ENCODE peak calls at places on chromosomes 5 and 9, in ten cellular contexts. K is GM12865; F is activated naive CD8-positive, alpha-beta T cell treated with anti-CD3 and anti-CD28 coated beads for 36 hours; R is fibroblast of the aortic adventitia; E is NCI-H446; M is M059J; L is brain microvascular endothelial cell; P is activated gamma-delta T cell; A is HuH-7.5; J is H1. Q is an unnamed sample.

GRCh38 chr5:140882591-140882899 is 621 bp downstream of the PCDHA13 start:
- DNase-seq in R (no peak), F (no peak), J (no peak), L (no peak), E (no peak), P (no peak), M (no peak), A (peak), K (no peak), Q (peak)

GRCh38 chr9:101375546-101375945 is 9.3 kb downstream of the BAAT start:
- DNase-seq in M (peak), P (no peak), L (no peak), E (no peak), K (no peak), R (no peak), A (no peak), J (no peak), F (no peak), Q (no peak)

GRCh38 chr5:124411089-124411488 is 335.4 kb downstream of the ZNF608 start:
- DNase-seq in M (no peak), L (no peak), E (no peak), J (no peak), A (no peak), K (peak), R (peak), P (no peak), F (no peak), Q (no peak)

GRCh38 chr5:91132552-91132951 is 250.6 kb downstream of the ARRDC3 start:
- DNase-seq in E (no peak), M (no peak), J (no peak), K (peak), A (no peak), P (no peak), L (no peak), R (no peak), F (no peak), Q (no peak)

GRCh38 chr5:132224721-132225120 is 2.9 kb downstream of the P4HA2 start:
- DNase-seq in E (no peak), L (no peak), F (no peak), R (no peak), M (peak), P (no peak), A (no peak), K (no peak), J (no peak), Q (no peak)

GRCh38 chr5:27316283-27316675 is 277.9 kb upstream of the CDH9 start:
- DNase-seq in E (no peak), L (peak), K (no peak), M (peak), A (no peak), R (peak), P (no peak), F (no peak), J (no peak), Q (no peak)

GRCh38 chr5:168263108-168263507 is 28.3 kb upstream of the WWC1 start:
- DNase-seq in L (no peak), J (no peak), E (no peak), F (no peak), A (no peak), M (no peak), K (no peak), R (no peak), P (no peak), Q (no peak)

GRCh38 chr9:113511047-113511521 is 47.6 kb downstream of the RGS3 start:
- DNase-seq in J (no peak), K (no peak), P (no peak), R (no peak), L (no peak), F (no peak), A (no peak), M (peak), E (no peak), Q (no peak)

GRCh38 chr5:111461261-111461671 is 51.1 kb downstream of the STARD4 start:
- DNase-seq in R (peak), M (peak), L (peak), J (peak), P (no peak), E (no peak), F (no peak), K (no peak), A (peak), Q (peak)

GRCh38 chr9:107024193-107024592 is 161.2 kb downstream of the ZNF462 start:
- DNase-seq in E (no peak), A (no peak), R (no peak), K (peak), P (no peak), M (peak), L (no peak), F (no peak), J (no peak), Q (no peak)

GRCh38 chr5:179246227-179246626 is 99.0 kb downstream of the ADAMTS2 start:
- DNase-seq in M (no peak), P (no peak), E (no peak), R (no peak), A (no peak), F (no peak), K (no peak), J (no peak), L (no peak), Q (no peak)

GRCh38 chr5:958701-959571 is 49.7 kb upstream of the NKD2 start:
- DNase-seq in A (no peak), F (no peak), L (no peak), M (peak), E (no peak), R (peak), K (no peak), P (no peak), J (no peak), Q (no peak)

GRCh38 chr9:95268681-95269080 is 48.8 kb downstream of the FANCC start:
- DNase-seq in K (peak), A (no peak), J (no peak), M (peak), F (no peak), E (peak), R (peak), L (peak), P (no peak), Q (peak)

GRCh38 chr5:177382423-177383029 is 1.7 kb upstream of the SLC34A1 start:
- DNase-seq in E (peak), F (peak), R (peak), K (peak), L (no peak), A (no peak), J (no peak), P (no peak), M (peak), Q (peak)

GRCh38 chr5:134465856-134466240 is 54.2 kb upstream of the CDKN2AIPNL start:
- DNase-seq in A (peak), K (peak), F (peak), P (peak), E (no peak), J (peak), M (peak), R (peak), L (peak), Q (peak)

GRCh38 chr5:146820987-146821386 is 57.6 kb downstream of the PPP2R2B start:
- DNase-seq in M (no peak), A (no peak), E (no peak), J (no peak), F (no peak), K (no peak), L (no peak), R (no peak), P (no peak), Q (no peak)

GRCh38 chr5:68240771-68241170 is 25.2 kb downstream of the PIK3R1 start:
- DNase-seq in K (no peak), F (no peak), R (no peak), M (no peak), E (no peak), J (no peak), L (no peak), P (no peak), A (no peak), Q (no peak)

GRCh38 chr5:167945542-167946384 is 345.7 kb upstream of the WWC1 start:
- DNase-seq in E (no peak), J (no peak), P (no peak), L (peak), R (peak), F (no peak), M (peak), K (no peak), A (no peak), Q (peak)

GRCh38 chr5:136123236-136123768 is 9.3 kb upstream of the SMAD5 start:
- DNase-seq in R (no peak), J (no peak), F (no peak), L (no peak), P (no peak), A (peak), K (no peak), M (peak), E (no peak), Q (no peak)

GRCh38 chr5:82858453-82859043 is 218.6 kb downstream of the TMEM167A start:
- DNase-seq in F (no peak), E (no peak), K (no peak), L (no peak), R (no peak), A (no peak), J (no peak), P (no peak), M (peak), Q (peak)

GRCh38 chr5:9387879-9388278 is 158.0 kb downstream of the SEMA5A start:
- DNase-seq in L (no peak), E (no peak), M (peak), P (no peak), F (no peak), R (peak), J (no peak), K (no peak), A (no peak), Q (no peak)

GRCh38 chr5:119105971-119106370 is 35.1 kb downstream of the DMXL1 start:
- DNase-seq in F (no peak), P (no peak), L (no peak), R (no peak), E (no peak), A (no peak), J (no peak), K (peak), M (no peak), Q (peak)

GRCh38 chr9:88258012-88258411 is 119.7 kb upstream of the SPATA31C2 start:
- DNase-seq in M (peak), J (no peak), R (peak), A (no peak), E (no peak), L (peak), P (no peak), K (no peak), F (no peak), Q (peak)

GRCh38 chr5:5360878-5361520 is 61.5 kb upstream of the ICE1 start:
- DNase-seq in A (peak), K (no peak), J (no peak), R (no peak), L (no peak), P (no peak), E (no peak), F (no peak), M (no peak), Q (peak)

GRCh38 chr9:18058564-18058963 is 415.4 kb upstream of the ADAMTSL1 start:
- DNase-seq in E (no peak), P (no peak), K (no peak), A (no peak), R (no peak), F (no peak), L (no peak), M (no peak), J (no peak), Q (no peak)

GRCh38 chr9:134888603-134889195 is 8.1 kb downstream of the FCN2 start:
- DNase-seq in A (no peak), R (no peak), L (no peak), M (no peak), F (no peak), E (no peak), J (no peak), P (no peak), K (no peak), Q (no peak)

GRCh38 chr9:110133608-110134214 is 74.2 kb downstream of the C9orf152 start:
- DNase-seq in P (no peak), L (peak), R (peak), J (no peak), E (no peak), M (peak), K (no peak), A (no peak), F (no peak), Q (no peak)

GRCh38 chr5:83475540-83476469 is 4.3 kb downstream of the VCAN start:
- DNase-seq in P (no peak), J (no peak), F (no peak), M (peak), A (no peak), R (peak), K (no peak), L (peak), E (no peak), Q (peak)

GRCh38 chr9:70110194-70111041 is 66.8 kb downstream of the MAMDC2 start:
- DNase-seq in E (no peak), J (no peak), A (no peak), F (peak), L (no peak), P (no peak), M (peak), R (peak), K (peak), Q (no peak)

GRCh38 chr9:27749838-27750237 is 176.6 kb upstream of the C9orf72 start:
- DNase-seq in M (no peak), A (no peak), F (no peak), P (no peak), J (peak), K (no peak), E (no peak), L (no peak), R (no peak), Q (peak)

GRCh38 chr5:132110195-132110594 is 36.6 kb downstream of the CSF2 start:
- DNase-seq in K (no peak), J (no peak), E (no peak), L (no peak), P (no peak), M (no peak), F (no peak), R (no peak), A (no peak), Q (no peak)

GRCh38 chr5:78482948-78483347 is 122.5 kb downstream of the SCAMP1 start:
- DNase-seq in E (no peak), F (no peak), M (no peak), L (no peak), P (no peak), A (no peak), R (no peak), J (no peak), K (no peak), Q (no peak)

GRCh38 chr5:123719004-123719403 is 207.0 kb downstream of the CSNK1G3 start:
- DNase-seq in P (no peak), A (no peak), L (no peak), J (no peak), E (no peak), F (no peak), R (peak), M (peak), K (no peak), Q (no peak)

GRCh38 chr9:94867842-94868312 is 141.4 kb downstream of the AOPEP start:
- DNase-seq in M (peak), A (no peak), K (no peak), J (no peak), F (no peak), R (peak), L (peak), E (no peak), P (no peak), Q (no peak)

GRCh38 chr5:105952875-105953274 is 1717.9 kb downstream of the EFNA5 start:
- DNase-seq in M (no peak), L (no peak), F (no peak), P (no peak), K (no peak), E (peak), R (peak), A (no peak), J (no peak), Q (no peak)

GRCh38 chr9:113657765-113658564 is 194.4 kb downstream of the RGS3 start:
- DNase-seq in P (no peak), L (peak), J (peak), E (peak), M (peak), A (peak), R (peak), F (peak), K (peak), Q (peak)

GRCh38 chr9:69877852-69878507 is 57.4 kb downstream of the CFAP95 start:
- DNase-seq in F (no peak), J (no peak), R (peak), K (peak), M (peak), L (no peak), E (no peak), A (peak), P (no peak), Q (no peak)

Q was measured in ELF-1.